ENCODE peak calls at places on chromosome 20, in five cellular contexts. Z is HepG2, F is H1, A is K562, G is GM12878. H is an unnamed sample.

GRCh38 chr20:38427655-38428023 is 7.5 kb downstream of the SNHG17 start:
- DNase-seq in Z (no peak), F (no peak), A (no peak), G (no peak), H (no peak)

GRCh38 chr20:15560936-15561531 is 1012.2 kb downstream of the KIF16B start:
- DNase-seq in Z (no peak), F (no peak), A (no peak), G (no peak), H (no peak)

GRCh38 chr20:60408435-60408834 is 450.2 kb downstream of the CDH26 start:
- DNase-seq in Z (no peak), F (no peak), A (no peak), G (no peak), H (no peak)

GRCh38 chr20:37894454-37894853 is 8.5 kb upstream of the VSTM2L start:
- DNase-seq in Z (no peak), F (no peak), A (no peak), G (no peak), H (no peak)

GRCh38 chr20:58233881-58234528 is 5.6 kb upstream of the ANKRD60 start:
- DNase-seq in Z (peak), F (peak), A (peak), G (no peak), H (no peak)

GRCh38 chr20:32752458-32753250 is 9.4 kb upstream of the COMMD7 start:
- DNase-seq in Z (no peak), F (no peak), A (peak), G (no peak), H (no peak)

GRCh38 chr20:36273414-36274247 is 32.5 kb upstream of the DLGAP4 start:
- DNase-seq in Z (no peak), F (peak), A (no peak), G (no peak), H (peak)

GRCh38 chr20:5727018-5727515 is 23.1 kb upstream of the SHLD1 start:
- DNase-seq in Z (no peak), F (no peak), A (no peak), G (no peak), H (no peak)

GRCh38 chr20:22924949-22925612 is 110.0 kb upstream of the SSTR4 start:
- DNase-seq in Z (no peak), F (no peak), A (no peak), G (no peak), H (no peak)

GRCh38 chr20:59933296-59933848 is at the start of gene SYCP2:
- DNase-seq in Z (no peak), F (no peak), A (peak), G (no peak), H (no peak)

GRCh38 chr20:59571591-59572314 is 32.6 kb upstream of the PHACTR3 start:
- DNase-seq in Z (peak), F (peak), A (peak), G (no peak), H (peak)

GRCh38 chr20:10385850-10386544 is 48.0 kb downstream of the MKKS start:
- DNase-seq in Z (no peak), F (no peak), A (no peak), G (no peak), H (no peak)

GRCh38 chr20:53522696-53523095 is 70.9 kb downstream of the ZNF217 start:
- DNase-seq in Z (no peak), F (no peak), A (no peak), G (no peak), H (no peak)

GRCh38 chr20:44572551-44573500 is 9.6 kb upstream of the PKIG start:
- DNase-seq in Z (no peak), F (no peak), A (no peak), G (no peak), H (no peak)

GRCh38 chr20:13274311-13274965 is 53.4 kb downstream of the ISM1 start:
- DNase-seq in Z (no peak), F (peak), A (no peak), G (no peak), H (no peak)

GRCh38 chr20:44068311-44068710 is 118.7 kb downstream of the JPH2 start:
- DNase-seq in Z (no peak), F (peak), A (peak), G (no peak), H (no peak)

GRCh38 chr20:46377532-46377931 is 28.9 kb downstream of the ELMO2 start:
- DNase-seq in Z (no peak), F (no peak), A (no peak), G (no peak), H (no peak)

GRCh38 chr20:50027611-50028105 is 44.9 kb downstream of the SNAI1 start:
- DNase-seq in Z (no peak), F (no peak), A (peak), G (no peak), H (no peak)

GRCh38 chr20:12072945-12073245 is 155.2 kb downstream of the BTBD3 start:
- DNase-seq in Z (no peak), F (no peak), A (no peak), G (no peak), H (no peak)

GRCh38 chr20:53839423-53840176 is 230.8 kb downstream of the BCAS1 start:
- DNase-seq in Z (no peak), F (no peak), A (no peak), G (peak), H (no peak)

GRCh38 chr20:31719644-31720485 is 2.8 kb downstream of the BCL2L1 start:
- DNase-seq in Z (peak), F (no peak), A (no peak), G (no peak), H (no peak)

GRCh38 chr20:25073544-25073943 is 8.4 kb downstream of the VSX1 start:
- DNase-seq in Z (no peak), F (peak), A (peak), G (no peak), H (no peak)

GRCh38 chr20:35174458-35175216 is 2.8 kb downstream of the PROCR start:
- DNase-seq in Z (peak), F (peak), A (peak), G (no peak), H (no peak)

DNA sequence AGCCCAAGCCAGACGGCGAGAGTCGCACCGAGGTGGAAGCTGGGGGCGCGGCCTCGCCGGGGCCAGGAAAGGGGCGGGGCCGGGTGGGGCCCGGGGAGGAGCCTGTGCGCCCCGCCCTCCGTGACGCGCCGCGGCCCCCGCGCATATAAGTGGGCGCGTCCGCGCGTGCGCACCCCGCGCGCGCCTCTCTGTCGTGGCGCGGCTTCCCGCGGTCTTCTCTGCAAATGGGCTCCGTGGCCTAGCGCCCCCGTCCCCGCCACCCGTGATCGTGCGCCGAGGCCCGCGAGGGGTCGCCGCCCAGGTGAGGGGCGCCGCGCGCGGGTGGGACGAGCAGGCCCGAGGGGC is at the start of gene PPDPF:
- DNase-seq in Z (no peak), F (peak), A (peak), G (no peak), H (no peak)
- TF ChIP-seq EZH2 in Z (no peak), F (no peak), A (no peak), G (no peak), H (no peak)

GRCh38 chr20:4226330-4227084 is 211.1 kb upstream of the RNF24 start:
- DNase-seq in Z (no peak), F (no peak), A (no peak), G (no peak), H (no peak)
- TF ChIP-seq SRF in Z (no peak), F (no peak), A (no peak), G (no peak), H (no peak)

DNA sequence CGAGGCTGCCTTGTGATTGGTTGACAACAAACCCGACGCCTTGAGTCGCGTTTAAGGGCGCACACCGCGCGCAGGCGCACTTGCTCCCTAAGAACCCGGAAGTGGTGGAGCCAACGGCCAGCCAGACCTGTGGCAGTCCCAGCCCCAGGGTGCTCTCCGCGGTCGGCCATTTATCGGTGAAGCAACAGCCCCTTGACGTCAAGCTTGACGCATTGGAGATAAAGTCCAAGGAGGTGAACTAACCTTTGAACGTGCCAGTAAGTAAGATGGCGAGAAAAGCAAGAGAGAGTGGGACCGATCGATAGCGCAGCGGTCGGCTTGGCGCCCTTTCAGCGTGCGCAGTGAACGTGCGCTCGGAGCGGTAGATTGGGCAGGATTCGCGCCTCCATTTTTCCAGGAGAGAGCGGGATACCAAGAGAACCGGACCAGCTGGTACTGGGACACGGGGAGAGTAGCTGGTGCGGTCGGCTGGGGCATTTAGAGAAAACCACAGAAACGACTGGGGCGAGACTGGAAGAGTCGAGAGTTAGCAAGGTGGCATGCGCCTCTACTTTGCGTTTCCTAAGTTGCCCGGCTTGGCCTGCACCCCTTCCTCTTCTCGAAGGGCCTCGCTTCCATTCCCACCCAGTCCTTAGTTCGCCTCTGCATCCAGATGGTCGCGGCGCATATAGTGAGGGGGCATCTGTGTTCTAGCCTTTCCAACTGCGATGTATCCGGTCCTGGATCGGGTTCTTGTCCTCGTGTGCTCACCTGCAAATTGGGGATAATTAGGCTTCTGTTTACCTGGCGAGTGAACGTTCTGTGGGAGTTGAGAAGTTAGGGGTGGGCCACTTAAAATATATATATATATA is at the start of gene CSTF1:
- DNase-seq in Z (peak), F (peak), A (peak), G (peak), H (peak)
- TF ChIP-seq EZH2 in Z (no peak), F (no peak), A (no peak), G (no peak), H (no peak)

DNA sequence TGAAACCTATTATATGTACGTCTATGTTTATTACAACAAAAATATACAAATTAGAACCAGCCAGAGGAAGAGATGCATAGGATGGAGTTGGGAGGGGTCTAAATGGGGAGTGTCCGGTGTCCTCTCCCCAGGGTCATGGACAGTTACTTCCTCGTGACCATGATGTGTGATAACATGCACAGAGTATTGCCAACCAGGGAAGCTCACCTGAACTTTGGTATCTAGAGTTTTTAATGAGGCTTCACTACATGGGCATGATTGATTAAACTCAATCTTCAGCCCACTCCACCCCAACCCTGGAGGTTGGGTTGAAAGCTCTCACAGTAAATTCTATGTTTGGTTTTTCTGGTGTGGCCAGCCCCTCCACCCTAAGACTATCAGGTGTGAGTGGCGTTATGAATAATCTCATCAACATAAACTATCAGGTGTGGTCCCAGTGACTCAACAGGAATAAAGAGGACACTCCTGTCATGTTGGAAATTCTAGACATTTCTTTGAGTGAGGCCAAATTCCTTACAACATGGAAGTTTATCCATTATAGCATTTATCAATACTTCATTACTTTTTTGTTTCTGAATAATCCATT is 36.4 kb upstream of the FKBP1A start:
- DNase-seq in Z (no peak), F (no peak), A (no peak), G (no peak), H (no peak)
- TF ChIP-seq SRF in Z (no peak), F (no peak), A (no peak), G (no peak), H (no peak)

DNA sequence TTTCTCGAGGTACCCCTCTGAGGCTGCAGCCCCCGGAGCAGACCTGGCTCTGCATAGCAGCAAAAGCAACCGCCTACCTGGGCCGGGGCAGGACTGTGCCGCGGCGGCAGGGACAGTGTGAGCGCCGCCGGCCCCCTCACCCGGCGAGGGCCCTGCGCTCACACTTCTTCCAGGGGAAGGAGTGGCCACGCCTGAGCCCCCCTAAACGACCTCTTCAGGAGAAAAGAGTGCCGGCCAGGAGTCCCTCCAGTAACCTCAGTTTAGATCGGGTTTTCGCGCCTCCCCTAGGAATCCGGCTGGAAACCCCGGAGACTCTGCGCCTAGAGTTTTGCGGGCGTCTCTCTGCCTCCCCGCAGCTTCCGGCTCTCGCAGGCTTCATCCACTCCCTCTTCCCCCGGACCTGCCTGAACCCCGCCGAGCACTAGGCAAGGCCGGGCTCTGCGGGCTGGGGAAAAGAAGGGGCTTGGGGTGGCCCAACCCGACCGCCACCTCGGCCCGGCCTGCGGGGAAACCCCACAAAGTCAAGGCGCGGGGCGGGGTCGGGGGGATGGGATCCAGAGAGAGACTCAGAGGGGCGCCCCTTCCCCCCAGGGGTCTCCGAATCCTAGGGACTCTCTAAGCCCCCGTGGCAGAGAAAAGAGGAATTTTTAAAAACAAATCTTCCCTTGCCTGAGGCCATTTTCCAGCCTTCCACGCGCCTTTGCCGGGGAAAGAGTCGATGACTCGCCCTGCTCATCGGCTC is 558 bp downstream of the LINC00237 start:
- DNase-seq in Z (no peak), F (peak), A (no peak), G (no peak), H (no peak)
- TF ChIP-seq EZH2 in Z (no peak), F (peak), A (no peak), G (no peak), H (no peak)

DNA sequence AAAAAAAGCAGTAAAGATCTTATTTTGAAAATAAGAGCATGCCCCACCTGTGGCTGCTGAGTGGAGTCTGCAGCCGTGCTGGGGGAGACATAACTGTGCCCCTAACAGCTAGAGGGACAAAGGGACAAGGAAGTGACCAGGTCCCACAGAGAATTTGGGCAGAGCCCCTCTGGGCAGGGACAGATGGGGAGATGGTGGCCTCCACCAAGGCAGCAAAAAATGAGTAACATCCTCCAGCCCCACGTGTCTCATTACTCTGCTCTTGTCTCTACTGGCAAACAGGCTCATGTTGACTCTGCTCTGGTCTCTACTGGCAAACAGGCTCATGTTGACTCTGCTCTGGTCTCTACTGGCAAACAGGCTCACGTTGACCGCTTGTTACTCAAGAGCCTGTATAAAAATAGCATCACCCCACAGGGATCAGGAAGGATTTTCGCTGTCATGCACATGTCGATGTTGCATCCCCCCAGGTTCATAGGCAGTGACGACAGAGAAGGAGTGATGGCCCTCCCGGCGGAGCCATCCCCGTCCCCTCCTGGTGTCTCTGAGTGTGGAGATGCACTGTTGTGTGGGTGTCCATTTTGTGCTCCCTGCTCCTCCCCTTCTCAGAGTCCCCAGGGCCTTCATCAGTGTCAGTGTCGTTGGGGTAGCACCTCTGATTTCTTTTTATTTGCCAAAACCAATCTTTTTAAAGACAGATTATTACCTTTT is 17.3 kb upstream of the PCMTD2 start:
- DNase-seq in Z (peak), F (no peak), A (no peak), G (no peak), H (no peak)
- TF ChIP-seq SRF in Z (no peak), F (no peak), A (no peak), G (no peak), H (no peak)